ENCODE peak calls at places on chromosome 11, in five cellular contexts. K is thoracic aorta, X is foreskin fibroblast, O is cardiac muscle cell, Q is HFF-Myc. T is an unnamed sample.

GRCh38 chr11:59601788-59602187 is 13.8 kb downstream of the OSBP start:
- DNase-seq in K (no peak), X (no peak), O (no peak), Q (no peak), T (no peak)

GRCh38 chr11:37689951-37690350 is 1091.9 kb upstream of the RAG2 start:
- DNase-seq in K (no peak), X (peak; percentile 4), O (no peak), Q (no peak), T (no peak)

GRCh38 chr11:10771457-10771856 is 20.4 kb downstream of the CTR9 start:
- DNase-seq in K (no peak), X (no peak), O (peak; percentile 10), Q (no peak), T (no peak)

GRCh38 chr11:17588166-17588565 is 41.1 kb downstream of the OTOG start:
- DNase-seq in K (no peak), X (no peak), O (no peak), Q (no peak), T (peak; percentile 4)

GRCh38 chr11:124578761-124579160 is 9.0 kb downstream of the OR8A1 start:
- DNase-seq in K (no peak), X (no peak), O (no peak), Q (no peak), T (no peak)

GRCh38 chr11:63490551-63491239 is at the start of gene PLAAT5:
- DNase-seq in K (no peak), X (peak; percentile 17), O (peak; percentile 50), Q (no peak), T (peak; percentile 56)

GRCh38 chr11:16804104-16804947 is 65.9 kb downstream of the C11orf58 start:
- DNase-seq in K (no peak), X (peak; percentile 85), O (no peak), Q (no peak), T (no peak)

GRCh38 chr11:67282155-67282875 is 6.8 kb upstream of the ANKRD13D start:
- DNase-seq in K (no peak), X (no peak), O (no peak), Q (no peak), T (no peak)

GRCh38 chr11:7520981-7521487 is 7.2 kb downstream of the PPFIBP2 start:
- DNase-seq in K (no peak), X (no peak), O (no peak), Q (no peak), T (no peak)

GRCh38 chr11:116970485-116971292 is 127.5 kb downstream of the SIK3 start:
- DNase-seq in K (no peak), X (peak; percentile 67), O (no peak), Q (no peak), T (no peak)

GRCh38 chr11:117232911-117233409 is 489 bp downstream of the RNF214 start:
- DNase-seq in K (no peak), X (no peak), O (peak; percentile 38), Q (no peak), T (peak; percentile 38)

DNA sequence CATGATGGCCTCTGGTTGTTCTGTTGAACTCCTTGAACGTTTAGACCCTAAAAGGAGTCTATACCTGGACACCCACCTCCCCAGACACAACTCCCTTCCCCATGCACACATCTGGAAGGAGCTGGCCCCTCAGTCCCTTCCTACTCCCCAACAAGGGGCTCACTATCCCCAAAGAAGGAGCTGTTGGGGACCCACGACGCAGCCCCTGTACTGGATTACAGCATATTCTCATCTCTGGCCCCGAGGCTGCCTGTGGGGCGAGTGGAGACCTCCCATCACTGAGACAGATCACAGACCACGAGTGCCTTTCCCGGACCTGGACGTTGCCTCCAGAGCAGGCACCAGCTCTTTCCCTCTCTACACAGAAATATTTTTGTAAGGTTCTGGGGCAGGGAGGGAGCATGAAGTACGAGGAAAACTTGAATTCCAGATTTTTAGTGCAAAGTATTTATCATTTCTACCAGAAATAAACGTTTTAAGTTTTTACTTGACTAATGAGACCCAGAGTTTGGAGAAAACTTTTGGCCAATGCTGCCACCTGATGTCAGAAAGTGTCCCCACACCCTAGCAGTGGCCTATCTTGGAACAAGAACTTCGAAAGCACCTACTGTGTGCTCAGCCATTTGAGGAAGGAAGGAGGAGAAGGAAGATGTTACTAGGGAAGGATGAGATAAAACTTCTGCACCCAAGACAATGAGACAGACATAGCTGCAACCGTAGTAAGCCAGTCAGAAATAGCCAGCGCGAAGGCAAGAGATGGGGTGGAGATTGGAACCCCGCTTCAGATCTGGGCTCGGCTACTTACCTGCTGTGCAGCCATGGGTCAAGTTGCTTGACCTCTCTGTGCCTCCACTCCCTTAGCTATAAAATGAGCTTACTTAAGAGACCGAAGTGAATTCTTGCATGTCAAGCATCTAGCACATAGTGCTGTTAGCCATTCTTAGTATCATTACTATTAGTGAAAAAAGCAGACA is 10.2 kb upstream of the POU2F3 start:
- DNase-seq in K (no peak), X (peak; percentile 60), O (peak; percentile 34), Q (no peak), T (peak; percentile 57)
- TF ChIP-seq CTCF in K (peak; percentile 52), X (peak; percentile 54), O (peak; percentile 73), Q (peak; percentile 60), T (peak; percentile 41)

DNA sequence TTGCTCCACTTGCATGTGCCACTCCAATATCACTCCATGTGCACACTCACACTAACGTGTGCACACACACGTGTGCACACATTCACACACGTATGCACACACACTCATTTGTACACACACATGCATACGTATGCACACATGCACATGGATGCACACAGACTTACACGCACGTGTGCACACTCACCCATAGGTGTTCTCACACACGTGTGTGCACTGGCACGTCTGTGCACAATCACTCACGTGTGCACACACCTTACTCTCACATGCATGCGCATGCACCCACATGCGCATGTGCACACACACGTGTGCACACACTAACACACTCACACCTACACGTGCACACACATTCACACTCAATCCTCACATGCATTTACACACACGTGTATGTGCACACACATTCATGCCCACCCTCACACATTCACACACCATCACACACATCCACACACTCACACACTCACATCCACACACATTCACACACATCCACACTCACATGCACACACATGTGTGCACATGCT is 9.3 kb upstream of the MS4A15 start:
- DNase-seq in K (no peak), X (no peak), O (no peak), Q (no peak), T (no peak)
- TF ChIP-seq CTCF in K (no peak), X (no peak), O (no peak), Q (no peak), T (no peak)

GRCh38 chr11:64894070-64894811 is 15.8 kb upstream of the EHD1 start:
- DNase-seq in K (peak; percentile 55), X (peak; percentile 89), O (peak; percentile 90), Q (no peak), T (peak; percentile 95)
- TF ChIP-seq CTCF in K (peak; percentile 92), X (peak; percentile 86), O (peak; percentile 87), Q (peak; percentile 90), T (peak; percentile 87)

DNA sequence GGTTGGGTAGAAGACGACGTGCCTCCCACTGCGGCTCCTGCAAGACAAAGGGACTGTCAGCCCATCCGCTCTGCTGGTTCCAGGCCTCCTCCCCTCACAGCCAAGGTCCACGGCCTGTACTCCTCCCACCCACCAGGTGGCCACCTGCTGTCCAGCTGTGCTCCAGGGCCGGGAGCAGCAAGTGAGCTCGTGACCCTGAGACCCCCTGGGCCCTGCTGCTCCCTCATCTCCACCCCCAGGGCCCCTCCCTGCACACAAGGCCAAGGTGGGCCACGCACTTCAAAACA is 27.4 kb downstream of the TSPAN4 start:
- DNase-seq in K (no peak), X (no peak), O (no peak), Q (no peak), T (peak; percentile 38)
- TF ChIP-seq CTCF in K (no peak), X (no peak), O (peak; percentile 17), Q (no peak), T (no peak)

DNA sequence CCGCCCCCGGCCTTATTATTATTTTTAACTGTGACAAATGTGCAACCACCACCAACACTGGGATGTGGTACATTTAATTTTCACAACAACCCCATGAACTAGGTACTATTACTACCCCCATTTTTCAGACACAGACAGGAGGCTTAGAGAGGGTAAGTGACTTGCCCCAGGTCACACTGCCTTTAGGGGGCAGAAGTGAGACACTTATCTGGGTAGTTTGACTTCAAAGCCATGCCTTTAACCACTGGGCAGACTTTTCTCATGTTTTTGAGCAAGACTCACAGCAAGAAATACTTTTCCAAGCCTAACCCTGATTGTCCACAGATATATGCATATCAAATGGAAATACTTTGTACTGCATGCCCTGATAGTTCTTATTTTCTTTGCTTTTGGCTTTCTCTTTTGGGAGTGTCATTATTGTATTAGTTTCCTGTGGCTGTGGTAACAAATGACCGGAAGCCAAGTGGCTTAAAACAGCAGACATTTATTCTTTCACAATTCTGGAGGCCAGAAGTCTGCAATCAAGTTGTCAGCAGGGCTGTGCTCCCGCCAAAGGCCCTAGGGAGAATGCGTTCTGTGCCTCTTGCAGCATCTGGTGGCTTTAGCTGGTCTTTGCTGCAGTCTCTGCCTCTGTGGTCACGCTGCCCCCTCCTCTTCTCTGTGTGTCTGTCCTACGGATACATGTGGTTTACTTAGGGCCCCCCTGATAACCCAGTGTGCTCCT is 110.8 kb downstream of the GRIK4 start:
- DNase-seq in K (no peak), X (no peak), O (no peak), Q (no peak), T (peak; percentile 46)
- TF ChIP-seq CTCF in K (no peak), X (no peak), O (peak; percentile 17), Q (peak; percentile 35), T (peak; percentile 50)

GRCh38 chr11:30348035-30348434 is 25.1 kb downstream of the ARL14EP start:
- DNase-seq in K (no peak), X (no peak), O (no peak), Q (no peak), T (peak; percentile 13)
- TF ChIP-seq CTCF in K (no peak), X (no peak), O (no peak), Q (no peak), T (no peak)

GRCh38 chr11:1559103-1559951 is 12.7 kb downstream of the DUSP8 start:
- DNase-seq in K (peak; percentile 94), X (peak; percentile 81), O (no peak), Q (no peak), T (peak; percentile 75)

GRCh38 chr11:1561955-1562354 is 10.1 kb downstream of the DUSP8 start:
- DNase-seq in K (no peak), X (no peak), O (no peak), Q (no peak), T (no peak)

GRCh38 chr11:1561266-1561665 is 10.8 kb downstream of the DUSP8 start:
- DNase-seq in K (no peak), X (no peak), O (no peak), Q (no peak), T (no peak)

GRCh38 chr11:1560011-1560579 is 12.0 kb downstream of the DUSP8 start:
- DNase-seq in K (no peak), X (no peak), O (no peak), Q (no peak), T (no peak)

DNA sequence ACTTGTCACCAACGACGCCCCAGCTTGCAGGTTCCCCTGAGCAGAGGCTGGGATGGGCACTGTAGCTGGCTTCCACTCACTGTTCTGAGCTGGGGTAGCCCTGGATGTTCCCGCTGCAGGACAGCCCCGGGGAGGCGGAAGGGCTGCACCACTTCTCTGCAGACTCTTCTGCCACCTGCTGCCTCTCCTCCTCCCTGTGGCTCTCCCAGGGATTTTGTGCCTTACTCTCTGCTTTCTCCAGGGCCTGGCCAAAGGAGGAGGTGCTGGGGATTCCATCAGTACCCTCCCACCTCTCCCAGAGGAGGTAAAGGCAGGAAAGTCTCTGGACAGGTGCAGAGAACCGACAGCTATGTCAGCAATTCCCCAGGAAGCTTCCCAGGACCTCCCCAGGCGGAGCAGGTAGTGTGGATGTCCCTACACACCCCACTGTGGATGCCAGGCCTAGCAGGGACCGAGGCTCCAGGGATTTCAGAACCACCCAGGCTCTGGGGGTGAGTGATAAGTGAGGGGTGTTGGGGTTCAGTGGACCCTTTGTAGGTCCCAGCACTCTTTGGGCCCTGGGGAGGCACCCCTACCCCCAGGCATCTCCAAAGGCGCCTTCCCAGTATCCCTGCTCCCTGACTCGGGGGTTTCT is 11.3 kb downstream of the DUSP8 start:
- DNase-seq in K (no peak), X (no peak), O (no peak), Q (no peak), T (no peak)
- TF ChIP-seq CTCF in K (no peak), X (no peak), O (no peak), Q (no peak), T (no peak)